ENCODE peak calls at places on chromosomes 16 and 17, in six cellular contexts. I is neural crest cell, F is left ventricle myocardium superior, W is transverse colon, J is ureter, Q is AG10803. A is an unnamed sample.

GRCh38 chr16:25707982-25708583 is 16.3 kb downstream of the HS3ST4 start:
- DNase-seq in W (peak; percentile 10), F (no peak), J (no peak), Q (no peak), I (no peak), A (no peak)

GRCh38 chr17:74373838-74374606 is 6.7 kb downstream of the GPR142 start:
- DNase-seq in F (no peak), W (peak; percentile 70), J (no peak), I (no peak), Q (no peak), A (peak; percentile 69)

GRCh38 chr17:34163681-34164080 is 91.4 kb upstream of the CCL2 start:
- DNase-seq in Q (peak; percentile 5), W (no peak), I (no peak), J (peak; percentile 49), F (no peak), A (no peak)

GRCh38 chr16:49856741-49857330 is 924 bp upstream of the ZNF423 start:
- DNase-seq in Q (peak; percentile 66), W (peak; percentile 86), J (peak; percentile 86), I (peak; percentile 69), F (peak; percentile 88), A (peak; percentile 88)

GRCh38 chr16:4318171-4318910 is 2.5 kb downstream of the GLIS2 start:
- DNase-seq in Q (no peak), J (peak; percentile 46), F (no peak), W (no peak), I (no peak), A (peak; percentile 50)

GRCh38 chr17:41329279-41329925 is 13.9 kb upstream of the KRTAP17-1 start:
- DNase-seq in F (no peak), I (peak; percentile 59), W (peak; percentile 56), Q (peak; percentile 64), J (no peak), A (no peak)

GRCh38 chr17:11880714-11881113 is 116.6 kb downstream of the ZNF18 start:
- DNase-seq in W (peak; percentile 14), I (no peak), Q (no peak), J (no peak), F (no peak), A (no peak)

GRCh38 chr16:66020061-66020460 is 346.4 kb upstream of the CDH5 start:
- DNase-seq in I (no peak), W (no peak), F (no peak), Q (peak; percentile 25), J (no peak), A (no peak)

GRCh38 chr17:45277216-45277849 is 15.4 kb upstream of the SPATA32 start:
- DNase-seq in Q (peak; percentile 86), J (peak; percentile 95), F (peak; percentile 98), I (peak; percentile 87), W (peak; percentile 94), A (peak; percentile 98)

GRCh38 chr17:74212913-74213791 is at the start of gene TTYH2:
- DNase-seq in W (peak; percentile 90), F (peak; percentile 94), Q (peak; percentile 82), J (peak; percentile 91), I (peak; percentile 66), A (peak; percentile 93)

GRCh38 chr16:997440-998051 is 16.0 kb downstream of the SOX8 start:
- DNase-seq in I (no peak), W (peak; percentile 26), F (no peak), Q (peak; percentile 49), J (peak; percentile 76), A (no peak)

GRCh38 chr17:81095608-81095888 is 60.6 kb downstream of the BAIAP2 start:
- DNase-seq in J (no peak), Q (no peak), F (no peak), I (no peak), W (no peak), A (no peak)

GRCh38 chr17:19317359-19318095 is 45.0 kb downstream of the B9D1 start:
- DNase-seq in W (peak; percentile 86), J (peak; percentile 69), F (peak; percentile 88), I (peak; percentile 84), Q (peak; percentile 32), A (peak; percentile 89)

GRCh38 chr17:57442914-57443571 is 186.7 kb downstream of the MSI2 start:
- DNase-seq in W (peak; percentile 43), J (peak; percentile 64), Q (peak; percentile 26), F (peak; percentile 69), I (no peak), A (peak; percentile 65)

GRCh38 chr17:78641666-78642065 is 64.5 kb upstream of the DNAH17 start:
- DNase-seq in Q (no peak), F (no peak), W (no peak), J (no peak), I (no peak), A (no peak)

GRCh38 chr17:35709874-35710273 is 21.6 kb upstream of the RASL10B start:
- DNase-seq in Q (peak; percentile 79), F (no peak), J (no peak), W (no peak), I (no peak), A (no peak)

GRCh38 chr17:17445925-17446665 is 30.7 kb upstream of the MED9 start:
- DNase-seq in J (peak; percentile 78), I (no peak), F (no peak), W (peak; percentile 51), Q (peak; percentile 93), A (no peak)

GRCh38 chr16:89051521-89052166 is 42.0 kb upstream of the ACSF3 start:
- DNase-seq in F (no peak), J (no peak), I (no peak), W (no peak), Q (no peak), A (peak; percentile 39)

GRCh38 chr16:68480084-68480995 is 32.0 kb upstream of the SMPD3 start:
- DNase-seq in Q (no peak), I (no peak), J (no peak), W (no peak), F (no peak), A (no peak)

GRCh38 chr16:9297437-9298113 is 206.1 kb downstream of the HAPSTR1 start:
- DNase-seq in Q (no peak), I (peak; percentile 45), J (no peak), F (peak; percentile 44), W (no peak), A (no peak)

GRCh38 chr16:17463335-17463734 is 7.4 kb downstream of the XYLT1 start:
- DNase-seq in Q (no peak), W (no peak), J (no peak), I (no peak), F (no peak), A (no peak)